ENCODE peak calls at places on chromosomes 4 and X, in ten cellular contexts. U, F, Y, T, V, B, O, I, A and W are unnamed samples.

GRCh38 chr4:173040200-173040599 is 128.4 kb upstream of the GALNT7 start:
- DNase-seq in B (no peak), T (no peak), I (peak), Y (no peak), A (no peak), U (no peak), O (no peak), V (peak), F (no peak), W (no peak)

GRCh38 chr4:169050308-169050707 is 40.3 kb upstream of the CBR4 start:
- DNase-seq in A (no peak), V (no peak), T (no peak), I (peak), U (peak), F (no peak), O (no peak), B (no peak), Y (no peak), W (peak)

GRCh38 chrX:119698835-119699234 is 5.9 kb upstream of the SEPTIN6 start:
- DNase-seq in Y (no peak), V (no peak), O (no peak), T (peak), F (peak), U (no peak), B (peak), I (no peak), A (no peak), W (no peak)

GRCh38 chrX:23610491-23610890 is 56.8 kb upstream of the PRDX4 start:
- DNase-seq in O (no peak), V (no peak), Y (no peak), I (no peak), U (no peak), F (peak), B (no peak), T (no peak), A (no peak), W (no peak)

GRCh38 chrX:23035493-23035892 is 35.7 kb downstream of the DDX53 start:
- DNase-seq in I (no peak), Y (no peak), O (no peak), U (no peak), B (peak), F (no peak), V (no peak), T (no peak), A (no peak), W (no peak)

GRCh38 chrX:149631293-149632165 is at the start of gene TMEM185A:
- DNase-seq in T (peak), V (peak), O (no peak), U (peak), F (peak), Y (no peak), B (peak), A (peak), I (peak), W (peak)

GRCh38 chr4:108117473-108118182 is 51.1 kb downstream of the LEF1 start:
- DNase-seq in A (no peak), V (no peak), I (no peak), B (peak), Y (no peak), T (no peak), U (no peak), O (no peak), F (no peak), W (no peak)

GRCh38 chrX:73131877-73132276 is 52.6 kb upstream of the PABPC1L2A start:
- DNase-seq in O (no peak), Y (no peak), V (no peak), F (no peak), B (no peak), U (no peak), I (no peak), T (no peak), A (no peak), W (no peak)

GRCh38 chr4:40292313-40292759 is 42.8 kb upstream of the CHRNA9 start:
- DNase-seq in U (peak), Y (no peak), A (no peak), V (no peak), O (no peak), I (no peak), F (no peak), B (peak), T (peak), W (no peak)

GRCh38 chr4:84379881-84380618 is 119.0 kb downstream of the NKX6-1 start:
- DNase-seq in O (no peak), I (no peak), T (peak), V (no peak), B (no peak), A (no peak), F (peak), Y (no peak), U (no peak), W (no peak)
- H3K4me3 ChIP-seq in O (no peak), I (no peak), T (no peak), V (no peak), B (no peak), A (no peak), F (no peak), Y (no peak), U (no peak), W (no peak)

GRCh38 chr4:186669159-186669720 is 54.4 kb downstream of the FAT1 start:
- DNase-seq in I (no peak), U (no peak), V (no peak), B (peak), F (peak), Y (no peak), T (peak), O (no peak), A (no peak), W (no peak)
- TF ChIP-seq CTCF in I (peak), U (no peak), V (no peak), B (no peak), F (peak), Y (no peak), T (peak), O (peak), A (no peak), W (peak)

DNA sequence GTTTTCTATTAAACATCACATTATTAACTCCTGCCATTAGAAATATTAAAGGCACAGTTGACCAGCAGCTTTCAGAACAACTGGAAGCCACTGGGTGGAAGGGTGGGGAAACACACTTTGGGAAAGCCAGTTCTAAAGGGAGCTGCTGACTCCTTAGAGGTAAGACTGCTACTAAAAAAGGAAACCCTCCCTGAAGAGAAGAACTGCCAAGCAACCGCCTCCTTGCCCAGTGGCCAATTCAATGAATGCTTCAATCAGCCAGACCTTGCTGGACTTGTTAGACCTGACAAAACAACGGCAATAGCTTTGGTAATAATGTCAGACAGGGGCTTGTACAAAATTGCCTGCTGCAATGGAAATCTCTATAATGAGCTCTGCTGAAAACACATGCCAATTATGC is 15.6 kb downstream of the OPHN1 start:
- DNase-seq in U (no peak), A (no peak), V (no peak), Y (no peak), T (no peak), O (no peak), F (no peak), I (no peak), B (no peak), W (no peak)
- H3K4me3 ChIP-seq in U (no peak), A (no peak), V (no peak), Y (no peak), T (no peak), O (no peak), F (no peak), I (no peak), B (no peak), W (no peak)

GRCh38 chr4:55186123-55186522 is 60.7 kb upstream of the KDR start:
- DNase-seq in B (no peak), F (no peak), V (no peak), A (no peak), I (no peak), T (no peak), O (no peak), Y (no peak), U (no peak), W (no peak)
- TF ChIP-seq CTCF in B (no peak), F (peak), V (no peak), A (no peak), I (no peak), T (no peak), O (no peak), Y (no peak), U (no peak), W (no peak)

GRCh38 chr4:24799544-24800272 is 4.3 kb downstream of the SOD3 start:
- DNase-seq in I (no peak), U (no peak), A (no peak), V (no peak), O (no peak), B (no peak), T (no peak), Y (no peak), F (no peak), W (no peak)
- H3K4me3 ChIP-seq in I (peak), U (no peak), A (no peak), V (no peak), O (peak), B (no peak), T (no peak), Y (peak), F (no peak), W (peak)

GRCh38 chr4:141258558-141258957 is 37.9 kb downstream of the ZNF330 start:
- DNase-seq in B (no peak), F (no peak), V (no peak), I (no peak), U (no peak), A (no peak), O (no peak), T (no peak), Y (no peak), W (no peak)
- TF ChIP-seq CTCF in B (no peak), F (no peak), V (no peak), I (no peak), U (no peak), A (no peak), O (no peak), T (no peak), Y (no peak), W (no peak)

GRCh38 chrX:77448170-77448569 is 981 bp downstream of the FGF16 start:
- DNase-seq in Y (no peak), O (no peak), I (no peak), B (no peak), V (no peak), U (no peak), A (no peak), T (no peak), F (no peak), W (no peak)

GRCh38 chrX:77444075-77444474 is 3.1 kb upstream of the FGF16 start:
- DNase-seq in U (no peak), F (no peak), I (no peak), Y (no peak), T (no peak), B (no peak), A (no peak), V (no peak), O (no peak), W (no peak)

GRCh38 chrX:77447339-77448149 is at the start of gene FGF16:
- DNase-seq in I (no peak), B (no peak), T (no peak), A (no peak), F (no peak), U (no peak), O (no peak), V (no peak), Y (no peak), W (no peak)

GRCh38 chrX:77446029-77446585 is 1.1 kb upstream of the FGF16 start:
- DNase-seq in I (no peak), F (no peak), O (no peak), B (no peak), V (peak), T (no peak), A (no peak), Y (no peak), U (peak), W (no peak)

DNA sequence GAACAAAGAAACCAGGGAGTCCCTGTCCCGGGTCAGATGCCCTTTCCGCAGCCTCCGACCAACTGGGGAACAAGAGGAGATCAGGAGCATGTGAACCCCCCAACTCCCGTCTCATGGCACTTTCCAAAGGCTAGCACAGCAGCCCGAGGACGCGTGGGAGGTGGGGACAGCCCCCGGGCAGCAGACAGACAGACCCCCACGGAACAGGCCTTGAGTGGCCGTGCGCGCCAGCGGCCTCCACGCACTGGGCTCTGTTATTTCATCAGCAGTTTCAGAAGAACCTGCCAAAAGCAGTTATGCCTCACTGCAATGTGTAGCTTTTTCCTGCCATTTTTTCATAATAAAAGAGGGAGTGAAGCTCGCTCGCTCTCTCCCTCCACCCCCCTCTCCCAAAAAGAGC is 349 bp upstream of the FGF16 start:
- DNase-seq in T (peak), F (no peak), Y (no peak), O (no peak), B (no peak), V (no peak), U (no peak), A (no peak), I (no peak), W (no peak)
- H3K4me3 ChIP-seq in T (peak), F (peak), Y (peak), O (peak), B (no peak), V (no peak), U (no peak), A (no peak), I (peak), W (peak)

GRCh38 chrX:63466690-63467089 is 115.6 kb upstream of the SPIN4 start:
- DNase-seq in O (no peak), A (no peak), U (no peak), F (no peak), T (no peak), I (no peak), Y (no peak), V (no peak), B (no peak), W (no peak)
- TF ChIP-seq CTCF in O (no peak), A (no peak), U (no peak), F (no peak), T (no peak), I (no peak), Y (no peak), V (no peak), B (no peak), W (no peak)